ENCODE peak calls at places on chromosomes 4 and X, in seven cellular contexts. D is right atrium auricular region, M is ovary, U is Peyer's patch, J is aorta, K is neuronal stem cell, N is PC-9. Y is an unnamed sample.

GRCh38 chr4:80215449-80216052 is 18.2 kb downstream of the PRDM8 start:
- DNase-seq in D (no peak), M (no peak), U (no peak), J (no peak), K (no peak), N (no peak), Y (peak; percentile 37)

GRCh38 chrX:69556094-69557011 is 52.2 kb downstream of the NALF2 start:
- DNase-seq in D (no peak), M (peak; percentile 44), U (no peak), J (no peak), K (peak; percentile 31), N (no peak), Y (no peak)

GRCh38 chr4:186726440-186727148 is 2.9 kb upstream of the FAT1 start:
- DNase-seq in D (no peak), M (peak; percentile 80), U (peak; percentile 83), J (peak; percentile 90), K (peak; percentile 86), N (peak; percentile 80), Y (no peak)

GRCh38 chr4:26741491-26741871 is 119.2 kb upstream of the STIM2 start:
- DNase-seq in D (no peak), M (no peak), U (no peak), J (no peak), K (peak; percentile 58), N (no peak), Y (no peak)

GRCh38 chrX:69070949-69071650 is 94.2 kb downstream of the PJA1 start:
- DNase-seq in D (peak; percentile 78), M (peak; percentile 54), U (peak; percentile 47), J (peak; percentile 85), K (no peak), N (no peak), Y (no peak)

GRCh38 chr4:2799444-2799911 is 6.6 kb downstream of the SH3BP2 start:
- DNase-seq in D (no peak), M (peak; percentile 47), U (peak; percentile 46), J (peak; percentile 71), K (no peak), N (no peak), Y (no peak)

GRCh38 chr4:108972613-108973283 is 209.9 kb upstream of the ETNPPL start:
- DNase-seq in D (no peak), M (no peak), U (no peak), J (no peak), K (no peak), N (no peak), Y (no peak)

GRCh38 chr4:3107271-3108185 is 33.0 kb downstream of the HTT start:
- DNase-seq in D (no peak), M (no peak), U (peak; percentile 55), J (no peak), K (no peak), N (no peak), Y (no peak)

GRCh38 chr4:156889616-156890594 is 81.7 kb downstream of the PDGFC start:
- DNase-seq in D (peak; percentile 62), M (peak; percentile 36), U (peak; percentile 47), J (no peak), K (no peak), N (no peak), Y (no peak)

GRCh38 chr4:98381306-98381705 is 120.1 kb downstream of the RAP1GDS1 start:
- DNase-seq in D (no peak), M (no peak), U (no peak), J (no peak), K (no peak), N (no peak), Y (no peak)

GRCh38 chrX:39613508-39613921 is 484.2 kb downstream of the BCOR start:
- DNase-seq in D (no peak), M (peak; percentile 75), U (peak; percentile 49), J (no peak), K (peak; percentile 21), N (no peak), Y (no peak)

GRCh38 chr4:46993075-46994006 is at the start of gene GABRA4:
- DNase-seq in D (no peak), M (no peak), U (no peak), J (no peak), K (peak; percentile 35), N (no peak), Y (no peak)

GRCh38 chr4:55396305-55397023 is 707 bp downstream of the TMEM165 start:
- DNase-seq in D (peak; percentile 59), M (peak; percentile 76), U (peak; percentile 65), J (peak; percentile 84), K (peak; percentile 39), N (peak; percentile 28), Y (peak; percentile 61)

GRCh38 chr4:83947811-83948210 is 411.9 kb downstream of the GPAT3 start:
- DNase-seq in D (no peak), M (no peak), U (no peak), J (no peak), K (peak; percentile 26), N (no peak), Y (no peak)

GRCh38 chrX:152028611-152029010 is 54.1 kb upstream of the GABRE start:
- DNase-seq in D (no peak), M (no peak), U (no peak), J (no peak), K (no peak), N (no peak), Y (no peak)
- H3K9me3 ChIP-seq in D (no peaks in the 10 kb centered on the region), M (no peaks in the 10 kb centered on the region), U (no peaks in the 10 kb centered on the region), J (no peaks in the 10 kb centered on the region), K (no peaks in the 10 kb centered on the region), N (no peaks in the 10 kb centered on the region), Y (no peaks in the 10 kb centered on the region)

GRCh38 chrX:63471004-63471403 is 119.9 kb upstream of the SPIN4 start:
- DNase-seq in D (no peak), M (no peak), U (no peak), J (no peak), K (no peak), N (no peak), Y (no peak)
- H3K9me3 ChIP-seq in D (peaks cover 43% of the 10 kb centered on the region), M (peaks cover 10% of the 10 kb centered on the region), U (no peaks in the 10 kb centered on the region), J (peaks cover 2% of the 10 kb centered on the region), K (peaks cover 22% of the 10 kb centered on the region), N (no peaks in the 10 kb centered on the region), Y (no peaks in the 10 kb centered on the region)

GRCh38 chrX:55356609-55357008 is 91.9 kb upstream of the PAGE3 start:
- DNase-seq in D (no peak), M (no peak), U (no peak), J (no peak), K (no peak), N (no peak), Y (no peak)
- H3K9me3 ChIP-seq in D (peaks cover 8% of the 10 kb centered on the region), M (no peaks in the 10 kb centered on the region), U (no peaks in the 10 kb centered on the region), J (no peaks in the 10 kb centered on the region), K (no peaks in the 10 kb centered on the region), N (no peaks in the 10 kb centered on the region), Y (no peaks in the 10 kb centered on the region)

GRCh38 chrX:55623100-55623499 is at the start of gene FOXR2:
- DNase-seq in D (no peak), M (no peak), U (no peak), J (no peak), K (no peak), N (no peak), Y (no peak)
- H3K9me3 ChIP-seq in D (no peaks in the 10 kb centered on the region), M (no peaks in the 10 kb centered on the region), U (no peaks in the 10 kb centered on the region), J (no peaks in the 10 kb centered on the region), K (no peaks in the 10 kb centered on the region), N (no peaks in the 10 kb centered on the region), Y (no peaks in the 10 kb centered on the region)

DNA sequence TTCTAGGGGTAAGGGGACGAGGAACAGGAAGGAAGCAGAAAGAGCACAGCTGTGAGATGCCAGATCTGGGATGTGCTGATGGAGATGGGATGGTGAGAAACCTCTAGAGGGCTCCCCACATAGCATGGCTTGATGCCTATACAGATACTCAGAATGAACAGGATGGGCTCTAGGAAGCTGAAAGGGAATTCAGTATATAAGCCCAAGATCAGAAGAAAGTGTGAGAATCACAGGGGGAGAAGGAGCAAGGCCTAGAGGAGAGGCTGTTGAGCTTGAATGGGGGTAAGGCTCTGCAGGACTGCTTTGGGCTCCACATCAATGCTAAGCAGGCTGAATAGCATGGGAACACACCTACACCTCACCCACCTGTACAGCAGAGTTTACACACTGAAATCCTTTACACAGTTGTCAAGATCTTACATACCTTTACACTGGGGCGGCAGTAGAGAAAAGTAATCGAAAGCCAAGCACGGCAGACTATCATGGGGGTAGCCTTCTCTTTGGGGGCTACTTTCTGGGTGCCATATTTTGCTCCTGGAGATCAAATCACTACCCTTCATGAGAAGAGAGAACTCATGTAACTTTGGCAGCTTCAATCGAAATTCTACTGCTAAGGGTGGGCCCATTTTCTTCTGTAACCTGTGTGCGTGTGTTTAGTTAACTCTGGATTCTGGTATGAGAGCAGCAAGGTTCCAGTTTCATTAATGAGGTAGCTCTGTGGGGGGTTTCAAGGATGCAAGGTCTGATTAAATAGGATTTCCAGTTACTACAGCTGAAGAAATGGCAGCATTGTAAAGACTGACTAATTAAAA is 30.6 kb downstream of the HOPX start:
- DNase-seq in D (no peak), M (no peak), U (no peak), J (no peak), K (no peak), N (no peak), Y (no peak)
- H3K9me3 ChIP-seq in D (peaks cover 9% of the 10 kb centered on the region), M (no peaks in the 10 kb centered on the region), U (no peaks in the 10 kb centered on the region), J (no peaks in the 10 kb centered on the region), K (peaks cover 4% of the 10 kb centered on the region), N (no peaks in the 10 kb centered on the region), Y (no peaks in the 10 kb centered on the region)

GRCh38 chr4:20181926-20182325 is 69.8 kb upstream of the SLIT2 start:
- DNase-seq in D (no peak), M (no peak), U (no peak), J (no peak), K (no peak), N (no peak), Y (no peak)
- H3K9me3 ChIP-seq in D (peaks cover 24% of the 10 kb centered on the region), M (no peaks in the 10 kb centered on the region), U (no peaks in the 10 kb centered on the region), J (no peaks in the 10 kb centered on the region), K (no peaks in the 10 kb centered on the region), N (no peaks in the 10 kb centered on the region), Y (no peaks in the 10 kb centered on the region)

GRCh38 chrX:153462291-153462690 is 8.1 kb downstream of the HAUS7 start:
- DNase-seq in D (no peak), M (no peak), U (no peak), J (no peak), K (no peak), N (no peak), Y (no peak)
- H3K9me3 ChIP-seq in D (no peaks in the 10 kb centered on the region), M (no peaks in the 10 kb centered on the region), U (no peaks in the 10 kb centered on the region), J (no peaks in the 10 kb centered on the region), K (no peaks in the 10 kb centered on the region), N (no peaks in the 10 kb centered on the region), Y (no peaks in the 10 kb centered on the region)